ENCODE peak calls at places on chromosomes 3 and 15, in eight cellular contexts. D is lower leg skin, S is body of pancreas, L is A549, H is sigmoid colon, I is suprapubic skin, A is uterus, X is tibial nerve. U is an unnamed sample.

GRCh38 chr15:31069360-31070000 is 32.0 kb downstream of the TRPM1 start:
- DNase-seq in I (no peak), X (no peak), D (no peak), A (peak; percentile 39), L (no peak), S (no peak), H (no peak), U (no peak)

GRCh38 chr3:190886945-190887344 is 24.5 kb upstream of the GMNC start:
- DNase-seq in A (no peak), L (no peak), X (no peak), H (no peak), S (no peak), D (no peak), I (no peak), U (no peak)

GRCh38 chr15:72155021-72155621 is 36.9 kb downstream of the SENP8 start:
- DNase-seq in X (peak; percentile 27), H (peak; percentile 83), S (peak; percentile 98), L (peak; percentile 35), A (peak; percentile 69), D (peak; percentile 92), I (peak; percentile 81), U (no peak)

GRCh38 chr3:36944012-36944640 is 728 bp downstream of the TRANK1 start:
- DNase-seq in I (peak; percentile 79), A (peak; percentile 56), S (peak; percentile 71), D (peak; percentile 89), X (no peak), H (peak; percentile 80), L (peak; percentile 44), U (peak; percentile 77)

GRCh38 chr3:156628095-156628690 is 46.2 kb upstream of the TIPARP start:
- DNase-seq in S (no peak), A (no peak), L (no peak), X (no peak), H (no peak), D (no peak), I (no peak), U (no peak)

GRCh38 chr15:63832620-63833245 is 1.0 kb downstream of the HERC1 start:
- DNase-seq in I (no peak), L (no peak), X (no peak), A (no peak), S (no peak), D (no peak), H (no peak), U (peak; percentile 57)

GRCh38 chr15:41513282-41514227 is at the start of gene LTK:
- DNase-seq in D (no peak), L (no peak), H (no peak), X (no peak), A (no peak), I (no peak), S (no peak), U (peak; percentile 46)

GRCh38 chr3:63940389-63940757 is 28.2 kb upstream of the SCAANT1 start:
- DNase-seq in D (no peak), H (no peak), S (no peak), A (no peak), L (no peak), X (no peak), I (no peak), U (peak; percentile 61)

GRCh38 chr3:176562381-176562780 is 634.9 kb downstream of the TBL1XR1 start:
- DNase-seq in A (no peak), H (no peak), S (no peak), L (no peak), D (no peak), I (no peak), X (no peak), U (no peak)

GRCh38 chr3:82509951-82510603 is 748.6 kb upstream of the GBE1 start:
- DNase-seq in I (peak; percentile 63), D (peak; percentile 81), L (no peak), A (no peak), H (no peak), S (no peak), X (no peak), U (no peak)

GRCh38 chr15:64288999-64289398 is 67.0 kb downstream of the CSNK1G1 start:
- DNase-seq in H (no peak), A (no peak), I (no peak), S (no peak), D (no peak), X (no peak), L (no peak), U (no peak)

GRCh38 chr15:36550650-36551049 is 28.8 kb upstream of the CDIN1 start:
- DNase-seq in A (no peak), S (no peak), H (no peak), I (no peak), L (no peak), D (no peak), X (no peak), U (no peak)

GRCh38 chr3:15345051-15345607 is 12.7 kb upstream of the SH3BP5 start:
- DNase-seq in H (no peak), D (no peak), X (no peak), S (peak; percentile 52), I (no peak), A (no peak), L (no peak), U (no peak)

GRCh38 chr3:182789371-182789770 is 3.9 kb upstream of the ATP11B start:
- DNase-seq in H (no peak), X (no peak), I (no peak), S (no peak), A (no peak), L (no peak), D (no peak), U (no peak)

GRCh38 chr3:162262145-162262544 is 765.5 kb downstream of the OTOL1 start:
- DNase-seq in D (no peak), A (no peak), S (no peak), L (no peak), X (no peak), H (no peak), I (no peak), U (no peak)

GRCh38 chr3:95289295-95289694 is 1226.4 kb downstream of the NSUN3 start:
- DNase-seq in D (no peak), X (no peak), I (no peak), S (no peak), A (no peak), H (no peak), L (no peak), U (no peak)

GRCh38 chr3:71629289-71630252 is 46.0 kb upstream of the FOXP1 start:
- DNase-seq in L (no peak), D (no peak), I (peak; percentile 65), H (peak; percentile 64), X (no peak), S (no peak), A (peak; percentile 31), U (no peak)

GRCh38 chr3:175193815-175194518 is 334.8 kb downstream of the NAALADL2 start:
- DNase-seq in X (no peak), L (no peak), S (no peak), I (no peak), A (no peak), D (no peak), H (no peak), U (no peak)

GRCh38 chr3:65714138-65714537 is 324.6 kb downstream of the MAGI1 start:
- DNase-seq in I (no peak), L (no peak), D (no peak), H (no peak), X (no peak), A (no peak), S (peak; percentile 19), U (no peak)

GRCh38 chr3:124584552-124585391 is 145.5 kb upstream of the UMPS start:
- DNase-seq in A (peak; percentile 65), I (peak; percentile 67), S (peak; percentile 93), H (peak; percentile 68), D (peak; percentile 89), L (peak; percentile 91), X (no peak), U (no peak)
- TF ChIP-seq POLR2A in A (peak; percentile 18), I (no peak), S (peak; percentile 88), H (no peak), D (no peak), L (peak; percentile 12), X (no peak), U (no peak)

DNA sequence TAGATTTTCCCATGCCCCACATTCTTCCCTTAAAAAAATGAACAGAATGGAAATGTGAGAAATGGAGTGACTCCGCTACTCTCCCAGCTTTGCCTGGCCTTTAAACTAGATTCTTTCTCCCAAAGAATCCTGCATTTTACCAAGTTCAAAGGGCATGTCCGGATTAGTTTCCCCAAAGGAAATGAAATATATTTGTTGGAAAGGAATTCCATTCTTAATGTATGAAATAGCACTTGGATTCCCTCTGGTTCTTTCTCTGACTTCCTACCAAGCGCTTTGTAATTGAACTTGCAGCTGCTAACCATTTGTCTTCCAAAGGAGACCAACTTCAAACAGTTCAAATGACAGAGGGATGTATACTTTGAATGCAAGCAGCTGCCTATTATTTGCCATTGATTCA is 18.9 kb downstream of the MAP2K1 start:
- DNase-seq in I (no peak), L (no peak), D (no peak), S (no peak), X (no peak), H (no peak), A (no peak), U (no peak)
- TF ChIP-seq POLR2A in I (no peak), L (no peak), D (no peak), S (no peak), X (no peak), H (no peak), A (no peak), U (no peak)

DNA sequence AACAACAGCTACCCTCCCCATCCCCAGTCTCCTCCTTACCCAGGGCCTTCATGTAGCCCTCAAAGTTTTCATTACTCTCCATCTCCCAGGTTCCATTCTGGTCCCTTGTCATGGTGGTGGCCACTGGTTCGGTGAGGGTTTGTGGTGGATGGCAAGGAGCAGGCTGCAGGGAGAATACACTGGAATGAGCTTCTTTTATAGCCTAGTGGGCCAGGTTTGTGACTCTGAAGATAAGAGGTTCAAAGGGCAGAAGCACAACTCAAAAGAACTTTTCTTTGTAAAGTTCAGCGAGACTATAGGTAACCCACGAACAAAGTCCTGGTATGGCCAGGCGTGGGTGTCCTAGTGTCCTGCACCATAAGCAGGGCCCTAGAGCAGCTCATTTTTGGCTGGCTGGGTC is at the start of gene RBP2:
- DNase-seq in I (no peak), H (no peak), D (no peak), X (no peak), A (no peak), S (no peak), L (no peak), U (no peak)
- TF ChIP-seq POLR2A in I (no peak), H (no peak), D (no peak), X (no peak), A (no peak), S (no peak), L (no peak), U (no peak)

GRCh38 chr3:152470893-152471292 is 202.2 kb downstream of the MBNL1 start:
- DNase-seq in I (no peak), S (no peak), L (no peak), H (no peak), A (no peak), D (no peak), X (no peak), U (no peak)

GRCh38 chr3:152469238-152470025 is 200.7 kb downstream of the MBNL1 start:
- DNase-seq in A (no peak), L (no peak), H (no peak), X (no peak), S (no peak), I (no peak), D (no peak), U (no peak)

GRCh38 chr3:152472606-152472954 is 203.9 kb downstream of the MBNL1 start:
- DNase-seq in A (no peak), L (no peak), H (no peak), X (no peak), I (no peak), S (no peak), D (no peak), U (no peak)

GRCh38 chr3:152471814-152472605 is 203.3 kb downstream of the MBNL1 start:
- DNase-seq in X (peak; percentile 64), S (peak; percentile 62), L (peak; percentile 29), H (peak; percentile 73), D (peak; percentile 90), A (peak; percentile 73), I (peak; percentile 68), U (peak; percentile 83)

GRCh38 chr3:152470095-152470494 is 201.4 kb downstream of the MBNL1 start:
- DNase-seq in H (no peak), I (no peak), S (no peak), X (no peak), D (no peak), L (no peak), A (no peak), U (no peak)
- TF ChIP-seq POLR2A in H (no peak), I (no peak), S (no peak), X (no peak), D (no peak), L (no peak), A (no peak), U (no peak)

U was measured in erythroblast.